ENCODE peak calls at places on chromosomes 13 and 19, in five cellular contexts. E is activated T-helper 1 cell treated with anti-CD3 and anti-CD28 coated beads, Interleukin-12 subunit alpha, Interleukin-12 subunit beta, Interleukin-2, Interleukin-4 antibody, amounts not matched to agents 30 ng/mL and 10 ng/mL and 1 ng/mL, durations not matched to agents 14 hours and 24 hours and 36 hours; I is prostate gland; C is foreskin fibroblast; K is AG10803. P is an unnamed sample.

GRCh38 chr19:35718345-35719041 is 690 bp downstream of the KMT2B start:
- DNase-seq in K (peak), E (peak), C (peak), I (no peak), P (peak)

GRCh38 chr19:58392945-58393724 is 2.3 kb upstream of the RNF225 start:
- DNase-seq in I (no peak), C (no peak), K (no peak), E (no peak), P (no peak)

GRCh38 chr19:11399667-11400066 is 15.6 kb upstream of the EPOR start:
- DNase-seq in I (no peak), C (no peak), E (no peak), K (no peak), P (no peak)

GRCh38 chr13:97948041-97948440 is 5.4 kb upstream of the IPO5 start:
- DNase-seq in C (peak), I (no peak), K (no peak), E (no peak), P (peak)

GRCh38 chr19:17457621-17458020 is 3.1 kb downstream of the NXNL1 start:
- DNase-seq in K (no peak), C (no peak), E (no peak), I (no peak), P (no peak)

GRCh38 chr13:113410472-113411201 is 42.7 kb downstream of the ADPRHL1 start:
- DNase-seq in C (peak), E (no peak), K (peak), I (no peak), P (peak)

GRCh38 chr19:3358392-3358918 is 7.9 kb upstream of the NFIC start:
- DNase-seq in I (no peak), C (no peak), K (no peak), E (no peak), P (no peak)

GRCh38 chr19:53867225-53868090 is at the start of gene MYADM:
- DNase-seq in K (peak), I (peak), C (peak), E (peak), P (peak)

GRCh38 chr13:63910406-63910957 is 2494.8 kb upstream of the PCDH20 start:
- DNase-seq in K (no peak), C (no peak), I (no peak), E (no peak), P (no peak)

GRCh38 chr19:51698296-51698695 is 5.2 kb downstream of the SPACA6 start:
- DNase-seq in K (peak), C (peak), I (no peak), E (no peak), P (peak)

GRCh38 chr19:4233282-4233853 is 4.0 kb downstream of the EBI3 start:
- DNase-seq in E (peak), C (peak), I (no peak), K (no peak), P (peak)

GRCh38 chr13:39263531-39263930 is 225.3 kb downstream of the NHLRC3 start:
- DNase-seq in E (no peak), K (no peak), I (no peak), C (no peak), P (no peak)

GRCh38 chr13:95553614-95554385 is 1.3 kb downstream of the CLDN10 start:
- DNase-seq in E (no peak), I (no peak), C (no peak), K (no peak), P (no peak)

GRCh38 chr13:99986751-99987150 is 5.2 kb downstream of the ZIC2 start:
- DNase-seq in E (no peak), I (no peak), C (no peak), K (no peak), P (no peak)

GRCh38 chr13:106143392-106143791 is 392.1 kb downstream of the EFNB2 start:
- DNase-seq in K (peak), E (no peak), I (no peak), C (peak), P (peak)

GRCh38 chr13:114115191-114115671 is 17.2 kb downstream of the RASA3 start:
- DNase-seq in I (no peak), C (peak), E (no peak), K (peak), P (peak)

GRCh38 chr19:6707658-6708018 is 12.8 kb downstream of the C3 start:
- DNase-seq in C (no peak), I (no peak), K (no peak), E (no peak), P (no peak)

GRCh38 chr19:7679017-7679720 is 1.5 kb upstream of the TRAPPC5 start:
- DNase-seq in E (peak), C (no peak), K (no peak), I (peak), P (peak)

GRCh38 chr19:18233224-18233825 is 7.1 kb upstream of the PDE4C start:
- DNase-seq in E (peak), C (peak), K (no peak), I (no peak), P (peak)

GRCh38 chr13:98384739-98385138 is 192.2 kb downstream of the STK24 start:
- DNase-seq in K (peak), C (peak), E (no peak), I (no peak), P (peak)

GRCh38 chr19:12965812-12966135 is 3.6 kb upstream of the DAND5 start:
- DNase-seq in K (no peak), I (no peak), C (no peak), E (no peak), P (no peak)

GRCh38 chr13:39892731-39893293 is 237.3 kb downstream of the COG6 start:
- DNase-seq in C (peak), I (no peak), K (peak), E (no peak), P (peak)

GRCh38 chr13:80551650-80552497 is 210.9 kb upstream of the SPRY2 start:
- DNase-seq in E (no peak), C (peak), K (no peak), I (no peak), P (no peak)

GRCh38 chr19:18507727-18508440 is 14.0 kb downstream of the ELL start:
- DNase-seq in I (no peak), K (no peak), E (no peak), C (peak), P (peak)

GRCh38 chr13:44801990-44802389 is 187.3 kb downstream of the NUFIP1 start:
- DNase-seq in I (no peak), K (peak), E (no peak), C (peak), P (peak)

GRCh38 chr19:15201374-15202023 is 704 bp upstream of the NOTCH3 start:
- DNase-seq in K (no peak), E (no peak), I (no peak), C (no peak), P (no peak)

GRCh38 chr19:30208661-30209060 is 163.5 kb upstream of the ZNF536 start:
- DNase-seq in K (no peak), I (no peak), C (no peak), E (no peak), P (no peak)